ENCODE peak calls at places on chromosomes 16 and 17, in six cellular contexts. V is epithelial cell of esophagus, D is GM03348, P is GM12878, W is HTR-8/SVneo, Y is erythroblast. J is an unnamed sample.

GRCh38 chr16:80526418-80527061 is 14.3 kb upstream of the DYNLRB2 start:
- DNase-seq in V (peak; percentile 69), D (peak; percentile 61), P (no peak), W (peak; percentile 53), Y (peak; percentile 52), J (peak; percentile 72)

GRCh38 chr16:86751081-86752030 is 173.0 kb downstream of the FOXL1 start:
- DNase-seq in V (peak; percentile 73), D (peak; percentile 82), P (no peak), W (peak; percentile 75), Y (no peak), J (no peak)

GRCh38 chr17:43013296-43013695 is 6.7 kb downstream of the IFI35 start:
- DNase-seq in V (no peak), D (no peak), P (no peak), W (no peak), Y (no peak), J (no peak)

GRCh38 chr17:43831633-43832032 is 1.3 kb downstream of the MPP3 start:
- DNase-seq in V (no peak), D (no peak), P (no peak), W (no peak), Y (no peak), J (no peak)

GRCh38 chr16:57307365-57307764 is 22.9 kb upstream of the PLLP start:
- DNase-seq in V (no peak), D (no peak), P (no peak), W (no peak), Y (no peak), J (no peak)

GRCh38 chr17:79534111-79534510 is 76.7 kb downstream of the RBFOX3 start:
- DNase-seq in V (no peak), D (no peak), P (no peak), W (no peak), Y (no peak), J (no peak)

GRCh38 chr17:47982645-47983440 is 11.9 kb downstream of the CDK5RAP3 start:
- DNase-seq in V (no peak), D (no peak), P (no peak), W (no peak), Y (no peak), J (no peak)

GRCh38 chr17:61617261-61617660 is 26.2 kb upstream of the NACA2 start:
- DNase-seq in V (no peak), D (no peak), P (no peak), W (no peak), Y (no peak), J (no peak)

GRCh38 chr17:42660692-42661345 is 1.7 kb downstream of the TUBG2 start:
- DNase-seq in V (peak; percentile 59), D (peak; percentile 72), P (no peak), W (peak; percentile 86), Y (no peak), J (no peak)

GRCh38 chr17:66526827-66527226 is 224.4 kb downstream of the PRKCA start:
- DNase-seq in V (no peak), D (no peak), P (no peak), W (no peak), Y (no peak), J (no peak)

GRCh38 chr16:84699147-84699711 is 571 bp upstream of the USP10 start:
- DNase-seq in V (peak; percentile 33), D (no peak), P (no peak), W (peak; percentile 24), Y (peak; percentile 55), J (no peak)

GRCh38 chr16:65125871-65126270 is 4.0 kb upstream of the CDH11 start:
- DNase-seq in V (peak; percentile 34), D (no peak), P (no peak), W (no peak), Y (no peak), J (no peak)

GRCh38 chr17:70934834-70935233 is 765.5 kb downstream of the KCNJ2 start:
- DNase-seq in V (no peak), D (no peak), P (no peak), W (no peak), Y (no peak), J (no peak)

GRCh38 chr17:60231234-60231633 is 81.5 kb downstream of the CA4 start:
- DNase-seq in V (peak; percentile 38), D (peak; percentile 37), P (no peak), W (peak; percentile 39), Y (peak; percentile 12), J (no peak)

GRCh38 chr16:15682105-15682570 is 32.1 kb downstream of the NDE1 start:
- DNase-seq in V (peak; percentile 84), D (peak; percentile 40), P (no peak), W (peak; percentile 32), Y (peak; percentile 74), J (peak; percentile 34)

GRCh38 chr17:41492771-41493170 is 3.1 kb upstream of the KRT36 start:
- DNase-seq in V (no peak), D (no peak), P (no peak), W (no peak), Y (no peak), J (no peak)

GRCh38 chr17:1710807-1711553 is 803 bp upstream of the TLCD2 start:
- DNase-seq in V (peak; percentile 47), D (no peak), P (no peak), W (no peak), Y (no peak), J (no peak)

GRCh38 chr17:64009571-64010402 is 10.6 kb downstream of the ICAM2 start:
- DNase-seq in V (peak; percentile 62), D (peak; percentile 7), P (no peak), W (no peak), Y (no peak), J (no peak)

GRCh38 chr17:56808503-56808902 is 25.2 kb downstream of the C17orf67 start:
- DNase-seq in V (peak; percentile 89), D (no peak), P (no peak), W (no peak), Y (no peak), J (no peak)

GRCh38 chr17:44376124-44376523 is 12.5 kb upstream of the FAM171A2 start:
- DNase-seq in V (no peak), D (peak; percentile 75), P (no peak), W (no peak), Y (peak; percentile 33), J (peak; percentile 55)

GRCh38 chr17:46974086-46974485 is 5.0 kb downstream of the RPRML start:
- DNase-seq in V (no peak), D (no peak), P (no peak), W (no peak), Y (no peak), J (no peak)

GRCh38 chr16:82074019-82074558 is 39.0 kb downstream of the HSD17B2 start:
- DNase-seq in V (no peak), D (no peak), P (no peak), W (no peak), Y (no peak), J (no peak)

GRCh38 chr17:34254651-34255380 is at the start of gene CCL2:
- DNase-seq in V (peak; percentile 32), D (peak; percentile 81), P (no peak), W (peak; percentile 34), Y (no peak), J (no peak)

GRCh38 chr16:83903739-83904138 is 4.8 kb downstream of the MLYCD start:
- DNase-seq in V (no peak), D (no peak), P (no peak), W (no peak), Y (no peak), J (no peak)

GRCh38 chr17:79950306-79950705 is 85.4 kb downstream of the TBC1D16 start:
- DNase-seq in V (no peak), D (no peak), P (no peak), W (no peak), Y (no peak), J (no peak)

GRCh38 chr17:80032614-80033171 is 3.0 kb downstream of the TBC1D16 start:
- DNase-seq in V (no peak), D (no peak), P (no peak), W (no peak), Y (no peak), J (no peak)

GRCh38 chr16:51523400-51523799 is 372.3 kb upstream of the SALL1 start:
- DNase-seq in V (no peak), D (no peak), P (no peak), W (no peak), Y (no peak), J (no peak)

GRCh38 chr16:13042291-13042690 is 140.9 kb downstream of the SHISA9 start:
- DNase-seq in V (no peak), D (no peak), P (no peak), W (no peak), Y (no peak), J (no peak)